ENCODE peak calls at places on chromosomes 11 and 22, in four cellular contexts. X is HCT116, K is uterus, W is neuronal stem cell. S is an unnamed sample.

GRCh38 chr11:72781063-72781312 is 12.9 kb downstream of the STARD10 start:
- DNase-seq in W (no peak), X (no peak), K (no peak), S (no peak)

GRCh38 chr11:115541518-115541917 is 37.3 kb upstream of the CADM1 start:
- DNase-seq in W (no peak), X (no peak), K (no peak), S (no peak)

GRCh38 chr11:124812876-124813275 is 12.7 kb upstream of the MSANTD2 start:
- DNase-seq in W (no peak), K (no peak), X (no peak), S (no peak)

GRCh38 chr22:25090225-25090651 is 109.4 kb upstream of the CRYBB3 start:
- DNase-seq in K (no peak), X (no peak), W (no peak), S (no peak)

GRCh38 chr11:75272391-75272790 is 31.8 kb downstream of the TPBGL start:
- DNase-seq in X (no peak), K (no peak), W (no peak), S (no peak)

GRCh38 chr11:26573896-26574295 is 1.8 kb upstream of the MUC15 start:
- DNase-seq in X (no peak), K (no peak), W (no peak), S (no peak)

GRCh38 chr22:24028533-24028932 is 17.4 kb downstream of the CABIN1 start:
- DNase-seq in W (no peak), K (no peak), X (no peak), S (no peak)

GRCh38 chr22:49979587-49980264 is 19.2 kb downstream of the PIM3 start:
- DNase-seq in K (no peak), W (no peak), X (no peak), S (no peak)

GRCh38 chr22:39592104-39593060 is 21.8 kb downstream of the CACNA1I start:
- DNase-seq in X (peak), K (no peak), W (no peak), S (no peak)

GRCh38 chr22:40183029-40183581 is 5.4 kb downstream of the TNRC6B start:
- DNase-seq in K (no peak), X (no peak), W (no peak), S (no peak)

GRCh38 chr11:7638710-7639642 is 34.3 kb downstream of the CYB5R2 start:
- DNase-seq in X (no peak), K (peak), W (no peak), S (no peak)

GRCh38 chr11:8242480-8243280 is 21.0 kb downstream of the LMO1 start:
- DNase-seq in K (no peak), X (no peak), W (no peak), S (no peak)

GRCh38 chr11:120339394-120339890 is 3.2 kb downstream of the ARHGEF12 start:
- DNase-seq in W (no peak), X (no peak), K (no peak), S (no peak)

GRCh38 chr11:120342226-120342625 is 6.0 kb downstream of the ARHGEF12 start:
- DNase-seq in W (no peak), K (no peak), X (no peak), S (no peak)

GRCh38 chr11:120342678-120343077 is 6.5 kb downstream of the ARHGEF12 start:
- DNase-seq in K (no peak), W (no peak), X (no peak), S (no peak)

GRCh38 chr11:120337896-120338840 is 2.0 kb downstream of the ARHGEF12 start:
- DNase-seq in K (no peak), X (no peak), W (no peak), S (no peak)

DNA sequence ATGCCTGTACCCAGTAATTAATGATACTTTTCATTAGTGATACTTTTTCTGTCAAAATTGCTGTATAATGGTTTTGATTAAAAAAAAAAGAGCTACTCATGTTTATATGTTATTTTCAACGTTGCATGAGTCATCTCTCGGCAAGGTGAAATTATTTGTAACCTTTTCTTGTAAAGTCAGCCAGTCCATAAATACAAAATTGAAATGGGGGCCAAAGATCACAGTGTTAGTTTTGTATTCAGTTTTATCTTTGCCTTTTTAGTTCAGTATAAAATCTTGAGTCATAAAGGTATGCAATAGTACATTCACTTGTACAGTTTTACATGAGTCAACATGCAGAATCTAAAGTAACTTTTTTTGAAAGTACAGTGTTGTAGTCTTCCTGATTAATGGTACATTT is 4.3 kb downstream of the ARHGEF12 start:
- DNase-seq in W (no peak), K (no peak), X (no peak), S (no peak)
- H3K4me3 ChIP-seq in W (no peak), K (no peak), X (no peak), S (no peak)

DNA sequence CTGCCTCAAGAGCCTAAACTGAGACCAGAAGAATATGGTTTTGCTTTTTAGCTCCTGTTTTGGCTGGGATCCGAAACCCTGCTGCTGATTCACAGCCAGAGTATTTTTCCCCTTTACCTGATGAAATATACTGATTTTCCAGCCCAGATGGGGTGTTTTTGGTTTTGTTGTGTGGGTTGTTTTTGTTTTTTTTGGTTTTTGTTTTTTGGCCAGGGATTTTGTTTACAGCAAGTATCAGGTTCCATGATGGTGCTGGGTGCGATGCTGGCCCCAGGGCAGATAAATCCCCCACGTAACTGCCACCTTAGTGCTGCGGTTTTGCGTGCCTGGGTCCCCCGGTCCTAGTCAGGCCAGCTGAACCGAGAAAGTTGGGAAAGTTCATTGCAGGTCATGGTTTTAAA is 103.7 kb downstream of the ZBTB16 start:
- DNase-seq in K (peak), W (no peak), X (no peak), S (peak)
- H3K4me3 ChIP-seq in K (no peak), W (no peak), X (no peak), S (peak)

GRCh38 chr11:1401001-1401445 is 11.3 kb downstream of the BRSK2 start:
- DNase-seq in W (no peak), K (no peak), X (no peak), S (no peak)
- H3K4me3 ChIP-seq in W (no peak), K (no peak), X (no peak), S (no peak)

GRCh38 chr11:70952171-70952570 is 300.2 kb downstream of the SHANK2 start:
- DNase-seq in X (no peak), W (no peak), K (no peak), S (no peak)

GRCh38 chr11:70951139-70951804 is 301.1 kb downstream of the SHANK2 start:
- DNase-seq in W (no peak), X (no peak), K (no peak), S (no peak)

GRCh38 chr11:70948416-70948815 is 304.0 kb downstream of the SHANK2 start:
- DNase-seq in W (no peak), K (no peak), X (no peak), S (no peak)

GRCh38 chr11:70944636-70945035 is 307.7 kb downstream of the SHANK2 start:
- DNase-seq in X (no peak), K (no peak), W (no peak), S (no peak)

GRCh38 chr11:70948855-70949551 is 303.4 kb downstream of the SHANK2 start:
- DNase-seq in X (no peak), W (no peak), K (no peak), S (no peak)
- H3K4me3 ChIP-seq in X (no peak), W (no peak), K (no peak), S (no peak)